ENCODE peak calls at places on chromosomes 4 and X, in ten cellular contexts. G, Z, O, I, W, V, D, C, J and L are unnamed samples.

GRCh38 chrX:123081766-123082165 is 102.3 kb upstream of the GRIA3 start:
- DNase-seq in V (no peak), O (no peak), J (peak; percentile 69), I (no peak), W (peak; percentile 59), G (no peak), D (no peak), C (no peak), Z (no peak), L (peak; percentile 51)

GRCh38 chr4:7107166-7107905 is 39.5 kb upstream of the GRPEL1 start:
- DNase-seq in V (no peak), D (no peak), C (no peak), I (no peak), O (no peak), G (no peak), Z (no peak), W (no peak), J (no peak), L (no peak)

GRCh38 chr4:7361256-7361655 is 73.5 kb downstream of the PSAPL1 start:
- DNase-seq in J (no peak), V (no peak), I (peak; percentile 48), O (no peak), W (peak; percentile 29), D (no peak), Z (peak; percentile 76), C (peak; percentile 71), G (peak; percentile 70), L (no peak)

GRCh38 chr4:147735413-147736301 is 3.8 kb downstream of the ARHGAP10 start:
- DNase-seq in V (no peak), Z (no peak), O (no peak), J (no peak), I (no peak), G (no peak), D (no peak), C (no peak), W (no peak), L (peak; percentile 25)

GRCh38 chrX:39896951-39897740 is 200.6 kb downstream of the BCOR start:
- DNase-seq in W (peak; percentile 64), J (peak; percentile 78), G (peak; percentile 18), I (peak; percentile 84), V (peak; percentile 90), C (no peak), O (no peak), D (no peak), Z (peak; percentile 78), L (peak; percentile 86)

GRCh38 chr4:104976258-104976657 is 170.4 kb upstream of the TET2 start:
- DNase-seq in I (no peak), C (no peak), Z (no peak), W (no peak), D (no peak), O (no peak), V (no peak), G (no peak), J (no peak), L (no peak)

GRCh38 chr4:141885112-141885511 is 248.7 kb downstream of the IL15 start:
- DNase-seq in Z (no peak), W (no peak), G (no peak), O (no peak), C (no peak), V (no peak), I (no peak), J (no peak), D (no peak), L (no peak)

GRCh38 chr4:8038083-8038482 is 98.4 kb upstream of the AFAP1 start:
- DNase-seq in D (no peak), V (no peak), O (no peak), J (no peak), Z (peak; percentile 9), C (no peak), W (no peak), I (no peak), G (no peak), L (no peak)

GRCh38 chr4:30719363-30720020 is 677 bp upstream of the PCDH7 start:
- DNase-seq in V (peak; percentile 92), O (peak; percentile 21), I (peak; percentile 87), Z (peak; percentile 75), C (peak; percentile 70), D (no peak), J (peak; percentile 80), G (no peak), W (peak; percentile 66), L (peak; percentile 13)

GRCh38 chr4:76704133-76704881 is 193.6 kb downstream of the SOWAHB start:
- DNase-seq in D (no peak), J (peak; percentile 76), O (no peak), I (no peak), G (no peak), C (no peak), Z (peak; percentile 68), W (peak; percentile 47), V (peak; percentile 65), L (peak; percentile 41)

GRCh38 chrX:112247714-112248113 is 165.1 kb upstream of the TRPC5 start:
- DNase-seq in O (no peak), G (no peak), C (no peak), J (no peak), W (no peak), V (no peak), D (no peak), I (no peak), Z (no peak), L (no peak)

GRCh38 chrX:13112499-13112898 is 68.1 kb upstream of the FAM9C start:
- DNase-seq in Z (no peak), W (no peak), G (no peak), V (no peak), J (no peak), O (no peak), D (no peak), C (no peak), I (no peak), L (no peak)

GRCh38 chrX:135315864-135316263 is 6.6 kb downstream of the ETDC start:
- DNase-seq in Z (no peak), O (no peak), J (no peak), C (no peak), G (no peak), V (no peak), W (no peak), I (no peak), D (no peak), L (no peak)

GRCh38 chr4:1516261-1516660 is 110.0 kb upstream of the NKX1-1 start:
- DNase-seq in D (no peak), I (no peak), V (no peak), W (no peak), O (no peak), J (no peak), Z (no peak), C (peak; percentile 50), G (no peak), L (no peak)

GRCh38 chrX:24069877-24070276 is 15.1 kb downstream of the EIF2S3 start:
- DNase-seq in Z (no peak), W (no peak), J (no peak), G (no peak), D (no peak), V (no peak), O (no peak), C (no peak), I (no peak), L (no peak)

GRCh38 chr4:113784497-113785254 is 23.1 kb upstream of the CAMK2D start:
- DNase-seq in Z (no peak), W (peak; percentile 98), O (no peak), J (peak; percentile 94), I (no peak), V (no peak), G (no peak), D (no peak), C (no peak), L (peak; percentile 97)

GRCh38 chr4:69718376-69719293 is 41.8 kb downstream of the SULT1B1 start:
- DNase-seq in Z (no peak), O (no peak), I (no peak), V (no peak), W (peak; percentile 45), C (no peak), G (no peak), D (no peak), J (peak; percentile 59), L (no peak)
- H3K4me3 ChIP-seq in Z (no peak overlapping the region), O (no peak overlapping the region), I (no peak overlapping the region), V (no peak overlapping the region), W (no peak overlapping the region), C (no peak overlapping the region), G (no peak overlapping the region), D (no peak overlapping the region), J (no peak overlapping the region), L (no peak overlapping the region)

GRCh38 chr4:126898815-126899214 is 733.9 kb upstream of the INTU start:
- DNase-seq in G (no peak), W (no peak), J (no peak), Z (no peak), I (no peak), D (no peak), C (no peak), O (no peak), V (no peak), L (no peak)
- H3K4me3 ChIP-seq in G (no peak overlapping the region), W (no peak overlapping the region), J (no peak overlapping the region), Z (no peak overlapping the region), I (no peak overlapping the region), D (no peak overlapping the region), C (no peak overlapping the region), O (no peak overlapping the region), V (no peak overlapping the region), L (no peak overlapping the region)

GRCh38 chrX:997631-998137 is 214.8 kb downstream of the CRLF2 start:
- DNase-seq in Z (no peak), I (peak; percentile 92), G (no peak), J (no peak), V (peak; percentile 44), W (no peak), C (no peak), O (no peak), D (no peak), L (no peak)

GRCh38 chrX:1006156-1006730 is 206.2 kb downstream of the CRLF2 start:
- DNase-seq in D (no peak), I (no peak), G (no peak), J (no peak), V (no peak), W (no peak), C (no peak), Z (no peak), O (no peak), L (no peak)

DNA sequence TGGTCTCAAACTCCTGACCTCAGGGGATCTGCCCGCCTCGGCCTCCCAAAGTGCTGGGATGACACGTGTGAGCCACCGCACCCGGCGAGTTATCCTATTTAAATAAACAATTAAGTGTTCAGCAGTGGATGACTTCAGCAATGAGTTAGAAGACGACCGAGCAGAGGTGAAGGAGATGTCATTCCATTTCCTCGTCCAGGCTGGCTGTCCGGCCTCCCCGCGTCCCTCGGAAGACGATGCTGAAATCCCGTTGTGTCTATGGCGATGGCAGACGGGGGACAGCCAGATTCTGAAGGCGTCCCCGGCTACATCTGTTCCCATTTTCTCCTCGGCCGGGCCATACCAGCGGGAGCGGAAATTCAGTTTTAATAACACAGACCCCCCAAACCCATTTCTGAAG is 209.8 kb downstream of the CRLF2 start:
- DNase-seq in Z (no peak), D (no peak), O (no peak), G (no peak), J (no peak), C (no peak), I (no peak), W (no peak), V (no peak), L (no peak)
- H3K4me3 ChIP-seq in Z (no peak overlapping the region), D (no peak overlapping the region), O (no peak overlapping the region), G (no peak overlapping the region), J (no peak overlapping the region), C (no peak overlapping the region), I (no peak overlapping the region), W (no peak overlapping the region), V (no peak overlapping the region), L (no peak overlapping the region)

DNA sequence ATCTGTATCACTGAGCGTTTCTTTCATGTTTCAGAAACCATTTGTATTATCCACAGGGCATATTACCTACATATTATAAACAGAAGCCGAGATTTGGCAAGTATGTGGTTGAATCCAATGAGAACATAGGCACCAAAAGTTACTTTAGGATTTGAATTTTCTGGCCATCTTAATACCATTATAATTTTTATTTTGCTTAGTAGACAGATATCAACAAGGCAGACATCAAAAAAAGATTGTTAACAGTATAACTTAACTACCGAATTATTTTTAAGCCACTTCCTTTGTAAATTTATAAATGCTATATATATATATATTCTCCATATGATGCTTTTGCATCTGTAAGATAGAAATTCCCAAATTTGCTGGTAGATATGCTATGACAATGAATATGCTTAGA is 2.2 kb downstream of the GUCY1B1 start:
- DNase-seq in D (no peak), V (no peak), J (no peak), G (no peak), Z (no peak), O (no peak), W (no peak), I (no peak), C (no peak), L (no peak)
- H3K4me3 ChIP-seq in D (no peak overlapping the region), V (no peak overlapping the region), J (no peak overlapping the region), G (no peak overlapping the region), Z (no peak overlapping the region), O (no peak overlapping the region), W (no peak overlapping the region), I (no peak overlapping the region), C (peak overlapping the region; percentile 83), L (no peak overlapping the region)